ENCODE peak calls at places on chromosomes 13 and 19, in ten cellular contexts. X, P, Y, B, V, L, D, C, W and I are unnamed samples.
A peak's percentile ranks its signal among the peaks of the same experiment; 100 is the strongest.

GRCh38 chr19:48424694-48425219 is 21.0 kb upstream of the GRWD1 start:
- DNase-seq in X (no peak), P (no peak), Y (no peak), B (peak; percentile 72), V (no peak), L (no peak), D (no peak), C (peak; percentile 39), W (no peak), I (peak; percentile 15)

GRCh38 chr19:44894946-44895345 is 3.9 kb downstream of the TOMM40 start:
- DNase-seq in X (no peak), P (no peak), Y (no peak), B (no peak), V (no peak), L (no peak), D (no peak), C (no peak), W (no peak), I (no peak)

GRCh38 chr19:2070436-2070827 is 19.4 kb upstream of the MKNK2 start:
- DNase-seq in X (no peak), P (no peak), Y (no peak), B (no peak), V (no peak), L (no peak), D (no peak), C (no peak), W (peak; percentile 9), I (no peak)

GRCh38 chr19:49932731-49933131 is 3.4 kb upstream of the NUP62 start:
- DNase-seq in X (no peak), P (no peak), Y (no peak), B (no peak), V (no peak), L (no peak), D (no peak), C (no peak), W (no peak), I (no peak)

GRCh38 chr19:29724102-29724641 is 9.1 kb upstream of the C19orf12 start:
- DNase-seq in X (peak; percentile 71), P (no peak), Y (no peak), B (peak; percentile 5), V (peak; percentile 18), L (no peak), D (no peak), C (peak; percentile 6), W (no peak), I (no peak)

GRCh38 chr19:1270168-1270853 is 1.2 kb downstream of the CIRBP start:
- DNase-seq in X (no peak), P (no peak), Y (no peak), B (no peak), V (no peak), L (peak; percentile 52), D (no peak), C (no peak), W (no peak), I (no peak)

GRCh38 chr19:33808399-33808798 is 11.7 kb downstream of the KCTD15 start:
- DNase-seq in X (no peak), P (no peak), Y (no peak), B (no peak), V (no peak), L (no peak), D (no peak), C (no peak), W (no peak), I (no peak)

GRCh38 chr13:40986328-40986856 is 32.7 kb downstream of the ELF1 start:
- DNase-seq in X (no peak), P (no peak), Y (no peak), B (peak; percentile 76), V (no peak), L (no peak), D (no peak), C (peak; percentile 77), W (no peak), I (no peak)

GRCh38 chr19:4538601-4538954 is 1.3 kb downstream of the LRG1 start:
- DNase-seq in X (no peak), P (no peak), Y (no peak), B (no peak), V (no peak), L (no peak), D (no peak), C (no peak), W (no peak), I (no peak)

GRCh38 chr13:32026619-32027018 is 5.0 kb upstream of the FRY start:
- DNase-seq in X (no peak), P (no peak), Y (no peak), B (no peak), V (no peak), L (no peak), D (no peak), C (no peak), W (no peak), I (no peak)

GRCh38 chr19:3154957-3155736 is 19.3 kb downstream of the GNA15 start:
- DNase-seq in X (no peak), P (peak; percentile 93), Y (peak; percentile 48), B (peak; percentile 99), V (no peak), L (peak; percentile 57), D (no peak), C (peak; percentile 97), W (no peak), I (peak; percentile 96)

GRCh38 chr13:110680852-110681251 is 25.1 kb downstream of the CARS2 start:
- DNase-seq in X (peak; percentile 46), P (no peak), Y (no peak), B (no peak), V (peak; percentile 16), L (no peak), D (no peak), C (peak; percentile 16), W (no peak), I (no peak)

GRCh38 chr13:110760611-110761010 is 47.1 kb downstream of the ING1 start:
- DNase-seq in X (no peak), P (no peak), Y (no peak), B (no peak), V (no peak), L (no peak), D (no peak), C (no peak), W (no peak), I (no peak)

GRCh38 chr13:70732611-70733010 is 624.4 kb upstream of the KLHL1 start:
- DNase-seq in X (peak; percentile 52), P (no peak), Y (no peak), B (no peak), V (no peak), L (no peak), D (no peak), C (no peak), W (no peak), I (no peak)

GRCh38 chr19:43316591-43317319 is 36.7 kb upstream of the CD177 start:
- DNase-seq in X (peak; percentile 91), P (no peak), Y (no peak), B (peak; percentile 45), V (no peak), L (no peak), D (no peak), C (peak; percentile 9), W (no peak), I (no peak)

GRCh38 chr13:52136763-52137162 is 7.9 kb upstream of the NEK5 start:
- DNase-seq in X (no peak), P (no peak), Y (no peak), B (no peak), V (no peak), L (no peak), D (no peak), C (no peak), W (no peak), I (no peak)

DNA sequence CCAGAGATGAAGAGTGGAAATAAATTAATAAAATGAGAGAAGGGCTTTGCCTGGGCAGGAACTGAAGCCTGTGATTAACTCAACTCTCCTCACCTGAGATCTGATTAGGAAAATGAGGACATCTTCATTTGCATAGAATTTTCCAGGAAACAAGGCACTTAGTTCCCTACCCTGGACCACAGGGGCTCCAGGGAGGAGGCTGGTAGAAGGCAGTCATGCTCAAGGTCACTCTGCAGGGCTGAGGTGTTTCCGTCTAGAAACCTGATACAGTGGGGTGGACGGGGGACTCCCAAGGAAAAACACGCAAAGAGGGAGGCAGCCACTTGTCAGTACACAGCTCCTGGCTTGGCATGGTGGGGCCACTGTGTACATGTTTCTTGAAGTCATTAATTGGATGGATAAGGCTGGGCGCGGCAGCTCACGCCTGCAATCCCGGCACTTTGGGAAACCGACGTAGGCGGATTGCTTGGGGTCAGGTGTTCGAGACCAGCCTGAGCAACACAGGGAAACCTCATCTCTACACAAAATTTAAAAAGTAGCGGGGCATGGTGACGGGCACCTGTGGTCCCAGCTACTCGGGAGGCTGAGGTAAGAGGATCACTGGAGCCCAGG is 6.0 kb downstream of the KLK14 start:
- DNase-seq in X (no peak), P (no peak), Y (no peak), B (no peak), V (no peak), L (no peak), D (no peak), C (no peak), W (no peak), I (no peak)
- H3K27me3 ChIP-seq in X (no peaks in the 10 kb centered on the region), P (no peaks in the 10 kb centered on the region), Y (peaks cover 3% of the 10 kb centered on the region), B (no peaks in the 10 kb centered on the region), V (no peaks in the 10 kb centered on the region), L (no peaks in the 10 kb centered on the region), D (no peaks in the 10 kb centered on the region), C (no peaks in the 10 kb centered on the region), W (no peaks in the 10 kb centered on the region), I (no peaks in the 10 kb centered on the region)

GRCh38 chr13:20193924-20194631 is 1.3 kb upstream of the GJB2 start:
- DNase-seq in X (peak; percentile 40), P (no peak), Y (no peak), B (no peak), V (no peak), L (no peak), D (no peak), C (no peak), W (no peak), I (no peak)
- H3K4me3 ChIP-seq in X (peak overlapping the region; percentile 74), P (no peak overlapping the region), Y (peak overlapping the region; percentile 67), B (no peak overlapping the region), V (peak overlapping the region; percentile 55), L (no peak overlapping the region), D (no peak overlapping the region), C (no peak overlapping the region), W (no peak overlapping the region), I (no peak overlapping the region)

GRCh38 chr13:38908574-38908973 is 82.1 kb downstream of the STOML3 start:
- DNase-seq in X (no peak), P (no peak), Y (no peak), B (no peak), V (no peak), L (no peak), D (no peak), C (no peak), W (no peak), I (no peak)

DNA sequence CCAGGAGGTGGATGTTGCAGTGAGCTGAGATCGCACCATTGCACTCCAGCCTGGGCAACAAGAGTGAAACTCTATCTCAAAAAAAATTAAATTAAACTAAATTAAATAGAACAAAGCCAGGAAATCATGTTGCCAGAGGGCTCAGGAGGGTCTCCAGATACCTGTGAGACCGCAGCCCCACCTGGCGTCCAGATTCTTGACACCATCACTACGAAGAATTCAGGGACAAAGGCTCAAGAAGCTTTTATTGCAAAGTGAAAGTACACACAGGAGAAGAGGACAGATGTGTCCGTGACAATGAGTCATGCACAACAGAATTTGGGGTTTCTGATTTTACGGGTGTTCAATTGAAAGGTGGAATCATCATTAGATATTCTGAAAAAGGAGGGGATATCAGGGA is 76.6 kb downstream of the STOML3 start:
- DNase-seq in X (no peak), P (no peak), Y (no peak), B (no peak), V (no peak), L (no peak), D (no peak), C (no peak), W (no peak), I (no peak)
- TF ChIP-seq CTCF in X (no peak), P (no peak), Y (no peak), B (no peak), V (no peak), L (no peak), D (no peak), C (no peak), W (no peak), I (no peak)

GRCh38 chr13:27822258-27822872 is 30.1 kb downstream of the GSX1 start:
- DNase-seq in X (peak; percentile 54), P (no peak), Y (no peak), B (no peak), V (no peak), L (no peak), D (no peak), C (peak; percentile 21), W (no peak), I (no peak)
- H3K27me3 ChIP-seq in X (peaks cover 100% of the 10 kb centered on the region), P (peaks cover 86% of the 10 kb centered on the region), Y (peaks cover 75% of the 10 kb centered on the region), B (peaks cover 36% of the 10 kb centered on the region), V (peaks cover 96% of the 10 kb centered on the region), L (peaks cover 34% of the 10 kb centered on the region), D (peaks cover 28% of the 10 kb centered on the region), C (peaks cover 4% of the 10 kb centered on the region), W (no peaks in the 10 kb centered on the region), I (peaks cover 13% of the 10 kb centered on the region)